ENCODE peak calls at places on chromosomes 7 and 10, in nine cellular contexts. P is NCI-H2081 treated with DMSO at 0.1 percent for 48 hours; A is CD8-positive, alpha-beta T cell; W is T-helper 9 cell; M is C1 segment of cervical spinal cord; R is GM23248; N is fibroblast of pulmonary artery; Y is naive thymus-derived CD8-positive, alpha-beta T cell; S is anterior cingulate cortex. V is an unnamed sample.

GRCh38 chr10:133016493-133017202 is 71.1 kb upstream of the ADGRA1 start:
- DNase-seq in P (no peak), A (no peak), W (no peak), M (no peak), R (no peak), N (no peak), Y (no peak), S (no peak), V (no peak)

GRCh38 chr10:49756031-49756430 is 6.1 kb downstream of the OGDHL start:
- DNase-seq in P (no peak), A (no peak), W (no peak), M (no peak), R (no peak), N (no peak), Y (no peak), S (no peak), V (no peak)

GRCh38 chr7:111763221-111763791 is 201.0 kb upstream of the IMMP2L start:
- DNase-seq in P (no peak), A (no peak), W (no peak), M (no peak), R (peak), N (peak), Y (no peak), S (no peak), V (peak)

GRCh38 chr10:67520924-67521520 is 175.0 kb downstream of the CTNNA3 start:
- DNase-seq in P (peak), A (peak), W (peak), M (peak), R (peak), N (peak), Y (no peak), S (peak), V (peak)

GRCh38 chr7:158829021-158829341 is 328 bp downstream of the ESYT2 start:
- DNase-seq in P (no peak), A (peak), W (peak), M (peak), R (peak), N (peak), Y (no peak), S (no peak), V (no peak)

GRCh38 chr7:111711426-111712065 is 149.3 kb upstream of the IMMP2L start:
- DNase-seq in P (no peak), A (no peak), W (no peak), M (no peak), R (no peak), N (no peak), Y (no peak), S (no peak), V (no peak)

GRCh38 chr7:11290859-11291258 is 317.2 kb downstream of the PHF14 start:
- DNase-seq in P (no peak), A (no peak), W (no peak), M (no peak), R (no peak), N (no peak), Y (no peak), S (no peak), V (no peak)

GRCh38 chr7:116610210-116610609 is 61.8 kb upstream of the MET start:
- DNase-seq in P (no peak), A (no peak), W (no peak), M (no peak), R (peak), N (peak), Y (no peak), S (no peak), V (peak)

GRCh38 chr10:32692174-32692573 is 246.2 kb downstream of the CCDC7 start:
- DNase-seq in P (no peak), A (no peak), W (no peak), M (no peak), R (peak), N (peak), Y (no peak), S (no peak), V (peak)

GRCh38 chr10:79904671-79905321 is 44.1 kb downstream of the SFTPD start:
- DNase-seq in P (no peak), A (peak), W (peak), M (no peak), R (peak), N (peak), Y (peak), S (peak), V (no peak)

GRCh38 chr7:4247106-4247876 is 434.8 kb upstream of the FOXK1 start:
- DNase-seq in P (no peak), A (no peak), W (no peak), M (no peak), R (no peak), N (no peak), Y (no peak), S (no peak), V (no peak)

GRCh38 chr7:80879849-80880248 is 39.0 kb downstream of the SEMA3C start:
- DNase-seq in P (no peak), A (no peak), W (no peak), M (no peak), R (peak), N (peak), Y (no peak), S (no peak), V (peak)

GRCh38 chr10:92757066-92757716 is 67.4 kb downstream of the HHEX start:
- DNase-seq in P (no peak), A (no peak), W (no peak), M (peak), R (peak), N (peak), Y (no peak), S (no peak), V (peak)

GRCh38 chr10:46028584-46029570 is 1.5 kb downstream of the NCOA4 start:
- DNase-seq in P (no peak), A (peak), W (no peak), M (no peak), R (peak), N (peak), Y (peak), S (no peak), V (peak)

GRCh38 chr10:29698766-29699490 is 64.2 kb upstream of the SVIL start:
- DNase-seq in P (no peak), A (no peak), W (no peak), M (no peak), R (no peak), N (no peak), Y (no peak), S (no peak), V (no peak)

GRCh38 chr7:36115448-36116321 is 37.4 kb upstream of the EEPD1 start:
- DNase-seq in P (no peak), A (peak), W (peak), M (no peak), R (peak), N (peak), Y (no peak), S (no peak), V (peak)

GRCh38 chr10:30755474-30755873 is 125.9 kb upstream of the LYZL2 start:
- DNase-seq in P (no peak), A (no peak), W (no peak), M (no peak), R (peak), N (no peak), Y (no peak), S (no peak), V (no peak)

GRCh38 chr10:12934777-12935176 is 66.7 kb downstream of the CCDC3 start:
- DNase-seq in P (no peak), A (no peak), W (no peak), M (no peak), R (peak), N (peak), Y (no peak), S (no peak), V (no peak)

GRCh38 chr7:55481126-55481525 is 91.2 kb downstream of the VOPP1 start:
- DNase-seq in P (no peak), A (peak), W (no peak), M (no peak), R (no peak), N (no peak), Y (no peak), S (no peak), V (no peak)

GRCh38 chr10:131578472-131578970 is 267.0 kb upstream of the TCERG1L start:
- DNase-seq in P (no peak), A (peak), W (no peak), M (no peak), R (no peak), N (no peak), Y (no peak), S (no peak), V (no peak)

GRCh38 chr7:1024331-1024761 is 20.0 kb upstream of the GPR146 start:
- DNase-seq in P (no peak), A (no peak), W (no peak), M (no peak), R (no peak), N (no peak), Y (no peak), S (no peak), V (no peak)

GRCh38 chr7:145331076-145331475 is 495.2 kb upstream of the TPK1 start:
- DNase-seq in P (no peak), A (no peak), W (no peak), M (no peak), R (no peak), N (no peak), Y (no peak), S (no peak), V (no peak)

GRCh38 chr7:117077658-117078057 is 124.4 kb downstream of the ST7 start:
- DNase-seq in P (peak), A (no peak), W (no peak), M (no peak), R (no peak), N (no peak), Y (no peak), S (no peak), V (no peak)

GRCh38 chr10:97355571-97355975 is 21.0 kb upstream of the FRAT2 start:
- DNase-seq in P (no peak), A (peak), W (no peak), M (no peak), R (peak), N (peak), Y (peak), S (no peak), V (no peak)

GRCh38 chr7:100127866-100128601 is 1.3 kb downstream of the MBLAC1 start:
- DNase-seq in P (no peak), A (peak), W (no peak), M (no peak), R (peak), N (no peak), Y (peak), S (peak), V (no peak)

V was measured in astrocyte of the cerebellum.